ENCODE peak calls at places on chromosomes 7 and 10, in seven cellular contexts. One of them, this sample, is unnamed.

GRCh38 chr7:107035446-107035845 is 9.1 kb upstream of the PRKAR2B start:
- DNase-seq in GM12878: no peak
- DNase-seq in cardiac fibroblast: peak
- DNase-seq in ascending aorta: no peak
- DNase-seq in suprapubic skin: no peak
- DNase-seq in NB4: peak
- DNase-seq in upper lobe of right lung: no peak
- DNase-seq in this sample: no peak

GRCh38 chr10:306654-307185 is 171.5 kb downstream of the ZMYND11 start:
- DNase-seq in GM12878: no peak
- DNase-seq in cardiac fibroblast: no peak
- DNase-seq in ascending aorta: no peak
- DNase-seq in suprapubic skin: no peak
- DNase-seq in NB4: no peak
- DNase-seq in upper lobe of right lung: no peak
- DNase-seq in this sample: no peak

GRCh38 chr10:93462881-93463280 is 19.3 kb downstream of the MYOF start:
- DNase-seq in GM12878: peak
- DNase-seq in cardiac fibroblast: peak
- DNase-seq in ascending aorta: peak
- DNase-seq in suprapubic skin: no peak
- DNase-seq in NB4: peak
- DNase-seq in upper lobe of right lung: peak
- DNase-seq in this sample: peak

GRCh38 chr10:73586583-73586984 is 4.6 kb downstream of the USP54 start:
- DNase-seq in GM12878: no peak
- DNase-seq in cardiac fibroblast: peak
- DNase-seq in ascending aorta: peak
- DNase-seq in suprapubic skin: no peak
- DNase-seq in NB4: peak
- DNase-seq in upper lobe of right lung: no peak
- DNase-seq in this sample: no peak

GRCh38 chr10:60130130-60130579 is 223.8 kb upstream of the CCDC6 start:
- DNase-seq in GM12878: no peak
- DNase-seq in cardiac fibroblast: no peak
- DNase-seq in ascending aorta: no peak
- DNase-seq in suprapubic skin: no peak
- DNase-seq in NB4: peak
- DNase-seq in upper lobe of right lung: no peak
- DNase-seq in this sample: no peak

GRCh38 chr10:23345861-23346260 is 1.3 kb upstream of the C10orf67 start:
- DNase-seq in GM12878: no peak
- DNase-seq in cardiac fibroblast: peak
- DNase-seq in ascending aorta: no peak
- DNase-seq in suprapubic skin: no peak
- DNase-seq in NB4: no peak
- DNase-seq in upper lobe of right lung: no peak
- DNase-seq in this sample: no peak

GRCh38 chr10:110699859-110700468 is 55.8 kb downstream of the RBM20 start:
- DNase-seq in GM12878: no peak
- DNase-seq in cardiac fibroblast: no peak
- DNase-seq in ascending aorta: peak
- DNase-seq in suprapubic skin: no peak
- DNase-seq in NB4: peak
- DNase-seq in upper lobe of right lung: no peak
- DNase-seq in this sample: no peak

GRCh38 chr7:30974605-30975256 is 11.0 kb downstream of the GHRHR start:
- DNase-seq in GM12878: peak
- DNase-seq in cardiac fibroblast: peak
- DNase-seq in ascending aorta: peak
- DNase-seq in suprapubic skin: no peak
- DNase-seq in NB4: peak
- DNase-seq in upper lobe of right lung: peak
- DNase-seq in this sample: peak

GRCh38 chr7:14950013-14950412 is 47.5 kb upstream of the DGKB start:
- DNase-seq in GM12878: no peak
- DNase-seq in cardiac fibroblast: no peak
- DNase-seq in ascending aorta: no peak
- DNase-seq in suprapubic skin: no peak
- DNase-seq in NB4: no peak
- DNase-seq in upper lobe of right lung: no peak
- DNase-seq in this sample: no peak

GRCh38 chr7:107387573-107388219 is 82.2 kb upstream of the GPR22 start:
- DNase-seq in GM12878: no peak
- DNase-seq in cardiac fibroblast: peak
- DNase-seq in ascending aorta: peak
- DNase-seq in suprapubic skin: no peak
- DNase-seq in NB4: no peak
- DNase-seq in upper lobe of right lung: no peak
- DNase-seq in this sample: no peak

GRCh38 chr10:124625831-124626238 is 118.3 kb downstream of the FAM53B start:
- DNase-seq in GM12878: no peak
- DNase-seq in cardiac fibroblast: no peak
- DNase-seq in ascending aorta: no peak
- DNase-seq in suprapubic skin: no peak
- DNase-seq in NB4: no peak
- DNase-seq in upper lobe of right lung: no peak
- DNase-seq in this sample: no peak

GRCh38 chr10:117865945-117866344 is 180.8 kb downstream of the RAB11FIP2 start:
- DNase-seq in GM12878: no peak
- DNase-seq in cardiac fibroblast: no peak
- DNase-seq in ascending aorta: no peak
- DNase-seq in suprapubic skin: no peak
- DNase-seq in NB4: no peak
- DNase-seq in upper lobe of right lung: no peak
- DNase-seq in this sample: no peak

GRCh38 chr10:26857991-26858706 is 2.6 kb downstream of the ABI1 start:
- DNase-seq in GM12878: peak
- DNase-seq in cardiac fibroblast: peak
- DNase-seq in ascending aorta: no peak
- DNase-seq in suprapubic skin: no peak
- DNase-seq in NB4: peak
- DNase-seq in upper lobe of right lung: no peak
- DNase-seq in this sample: peak
- H3K4me3 ChIP-seq in GM12878: peak
- H3K4me3 ChIP-seq in cardiac fibroblast: peak
- H3K4me3 ChIP-seq in ascending aorta: peak
- H3K4me3 ChIP-seq in suprapubic skin: peak
- H3K4me3 ChIP-seq in NB4: peak
- H3K4me3 ChIP-seq in upper lobe of right lung: no peak
- H3K4me3 ChIP-seq in this sample: peak

DNA sequence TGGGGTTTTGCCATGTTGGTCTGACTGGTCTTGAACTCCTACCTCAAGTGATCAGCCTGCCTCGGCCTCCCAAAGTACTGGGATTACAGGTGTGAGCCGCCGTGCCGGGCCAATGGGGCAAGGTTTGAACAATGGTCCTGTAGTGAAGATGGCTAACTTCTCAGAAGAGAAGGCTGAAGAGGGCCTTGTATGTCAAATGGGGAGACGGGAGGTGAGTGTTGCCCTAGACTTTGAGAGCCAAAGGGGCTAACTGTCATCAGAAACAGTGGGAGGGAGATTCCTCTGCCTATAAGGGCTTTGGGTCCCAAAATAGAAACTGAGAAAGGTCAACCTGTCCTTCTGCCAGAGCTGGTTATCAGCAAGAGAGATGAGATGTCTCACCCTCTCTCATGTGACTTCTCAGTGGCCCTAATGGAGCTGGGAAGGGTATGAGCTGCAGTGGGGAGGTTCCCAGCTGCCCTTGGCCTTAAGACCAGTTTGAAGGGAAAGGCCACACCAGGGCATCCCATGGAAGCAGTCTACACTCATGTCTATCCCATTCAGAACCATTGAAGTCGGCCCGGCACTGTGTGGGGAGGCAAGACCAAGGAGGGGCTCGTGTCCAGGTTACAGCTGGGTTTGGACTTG is 1.3 kb upstream of the SAMD8 start:
- DNase-seq in GM12878: no peak
- DNase-seq in cardiac fibroblast: no peak
- DNase-seq in ascending aorta: no peak
- DNase-seq in suprapubic skin: peak
- DNase-seq in NB4: no peak
- DNase-seq in upper lobe of right lung: no peak
- DNase-seq in this sample: peak
- H3K4me3 ChIP-seq in GM12878: peak
- H3K4me3 ChIP-seq in cardiac fibroblast: no peak
- H3K4me3 ChIP-seq in ascending aorta: peak
- H3K4me3 ChIP-seq in suprapubic skin: no peak
- H3K4me3 ChIP-seq in NB4: peak
- H3K4me3 ChIP-seq in upper lobe of right lung: no peak
- H3K4me3 ChIP-seq in this sample: peak

DNA sequence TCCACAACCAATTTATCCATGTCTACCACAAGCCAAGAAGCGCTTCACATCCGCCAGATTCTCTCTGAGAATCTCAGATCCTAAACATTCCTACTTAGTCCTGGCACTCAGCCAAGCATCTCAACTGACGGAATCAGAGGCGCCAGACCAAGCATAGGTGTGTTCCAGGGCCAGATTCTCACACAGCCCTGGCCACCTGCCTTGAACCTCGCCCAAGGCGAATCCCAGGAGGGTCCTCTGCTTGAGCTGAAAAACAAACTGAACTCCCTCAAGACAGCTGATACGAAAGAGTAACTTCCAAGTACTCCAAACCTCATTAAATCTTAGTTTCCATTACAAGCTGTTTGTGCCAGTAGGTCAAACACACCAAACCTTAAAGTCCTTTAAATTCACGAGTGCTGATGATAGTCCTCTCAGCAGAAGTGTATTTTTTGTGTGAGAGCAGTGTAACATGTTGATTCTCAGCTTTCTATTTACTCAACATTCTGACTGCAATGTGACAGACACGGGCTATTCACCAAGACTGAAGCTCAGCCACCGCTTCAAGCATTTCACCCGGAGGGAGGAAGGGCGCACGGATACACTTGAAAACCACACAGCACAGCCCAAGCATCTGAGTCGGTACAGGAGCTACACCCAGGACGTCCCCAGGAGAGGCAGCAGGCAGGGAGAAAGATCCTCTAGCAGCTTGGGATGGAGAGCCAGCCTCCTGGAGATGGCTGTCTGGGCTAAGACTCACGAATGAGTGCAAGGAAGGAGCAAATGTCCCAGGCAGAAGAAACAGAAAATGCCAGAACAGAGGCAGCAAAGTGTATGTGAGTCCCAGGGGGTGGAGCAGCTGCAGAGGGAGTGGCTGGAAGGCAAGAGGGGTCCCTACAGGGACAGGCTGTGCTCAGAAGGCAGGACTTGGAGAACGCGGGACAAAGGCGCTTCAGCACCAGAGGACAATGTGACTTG is 6.0 kb downstream of the PARD3 start:
- DNase-seq in GM12878: no peak
- DNase-seq in cardiac fibroblast: peak
- DNase-seq in ascending aorta: no peak
- DNase-seq in suprapubic skin: no peak
- DNase-seq in NB4: no peak
- DNase-seq in upper lobe of right lung: no peak
- DNase-seq in this sample: no peak
- H3K4me3 ChIP-seq in GM12878: no peak
- H3K4me3 ChIP-seq in cardiac fibroblast: peak
- H3K4me3 ChIP-seq in ascending aorta: peak
- H3K4me3 ChIP-seq in suprapubic skin: peak
- H3K4me3 ChIP-seq in NB4: no peak
- H3K4me3 ChIP-seq in upper lobe of right lung: peak
- H3K4me3 ChIP-seq in this sample: no peak

DNA sequence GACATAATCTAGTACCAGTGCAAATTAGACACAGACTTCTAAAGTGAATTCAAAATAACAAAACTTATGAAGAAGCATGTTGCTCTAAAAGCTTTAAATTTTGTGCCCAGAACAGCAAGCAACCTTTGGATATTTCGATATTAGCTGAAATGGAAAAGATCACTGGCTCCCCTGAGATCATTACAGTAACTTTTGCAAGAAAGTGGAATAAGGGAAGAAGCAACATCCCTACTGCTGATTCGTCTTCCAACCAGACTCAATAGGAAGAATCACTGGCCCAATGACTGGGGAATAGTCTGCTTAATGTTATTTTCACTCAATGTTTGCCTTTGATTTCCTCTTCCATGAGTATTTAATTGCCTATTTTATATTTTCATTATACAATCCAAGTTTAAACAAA is 7.9 kb downstream of the SKAP2 start:
- DNase-seq in GM12878: no peak
- DNase-seq in cardiac fibroblast: no peak
- DNase-seq in ascending aorta: no peak
- DNase-seq in suprapubic skin: no peak
- DNase-seq in NB4: peak
- DNase-seq in upper lobe of right lung: no peak
- DNase-seq in this sample: no peak
- H3K4me3 ChIP-seq in GM12878: no peak
- H3K4me3 ChIP-seq in cardiac fibroblast: no peak
- H3K4me3 ChIP-seq in ascending aorta: no peak
- H3K4me3 ChIP-seq in suprapubic skin: peak
- H3K4me3 ChIP-seq in NB4: no peak
- H3K4me3 ChIP-seq in upper lobe of right lung: peak
- H3K4me3 ChIP-seq in this sample: no peak

DNA sequence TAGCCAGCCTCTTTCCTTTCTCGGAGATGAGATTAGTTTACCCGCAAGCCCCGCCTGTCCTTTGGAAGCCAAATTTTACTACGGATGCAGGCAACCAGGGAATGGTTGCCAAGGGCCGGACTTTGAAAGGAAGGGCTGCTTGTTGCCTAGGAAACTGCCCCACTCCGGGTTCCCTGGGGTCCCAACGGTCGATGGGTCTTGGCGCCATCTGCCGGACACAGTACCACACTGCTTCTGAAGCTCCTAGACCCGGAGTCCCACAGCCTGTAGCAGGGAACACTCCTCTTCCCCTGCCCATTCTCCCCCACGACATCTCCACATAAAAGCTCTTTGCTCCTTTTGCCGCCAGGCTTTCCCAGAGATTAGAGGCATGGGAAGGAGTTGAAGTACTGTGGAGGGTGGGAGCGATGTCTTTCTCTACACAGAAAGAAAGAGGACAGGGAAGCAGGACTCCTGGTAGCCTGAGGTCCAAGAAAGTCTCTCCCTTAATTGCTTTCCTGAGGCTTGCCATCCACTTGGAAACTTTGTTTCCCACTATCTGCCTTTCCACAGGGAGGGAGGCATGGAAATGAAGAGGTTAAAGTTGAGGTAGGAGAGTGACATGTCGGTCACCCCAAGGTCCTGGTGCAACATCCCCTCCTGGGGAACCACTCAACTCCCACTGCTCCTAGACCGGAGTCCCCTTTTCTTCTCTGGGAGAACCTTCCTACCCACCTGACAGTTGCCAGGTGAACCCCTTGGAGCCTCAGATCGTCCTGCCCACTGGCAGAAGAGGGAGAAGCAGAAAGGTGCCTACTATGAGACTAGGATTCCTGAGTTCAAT is 21.9 kb downstream of the IMPDH1 start:
- DNase-seq in GM12878: no peak
- DNase-seq in cardiac fibroblast: peak
- DNase-seq in ascending aorta: peak
- DNase-seq in suprapubic skin: peak
- DNase-seq in NB4: peak
- DNase-seq in upper lobe of right lung: no peak
- DNase-seq in this sample: peak
- H3K4me3 ChIP-seq in GM12878: no peak
- H3K4me3 ChIP-seq in cardiac fibroblast: no peak
- H3K4me3 ChIP-seq in ascending aorta: peak
- H3K4me3 ChIP-seq in suprapubic skin: no peak
- H3K4me3 ChIP-seq in NB4: no peak
- H3K4me3 ChIP-seq in upper lobe of right lung: no peak
- H3K4me3 ChIP-seq in this sample: no peak

GRCh38 chr10:100654835-100655759 is 90.3 kb upstream of the PAX2 start:
- DNase-seq in GM12878: no peak
- DNase-seq in cardiac fibroblast: no peak
- DNase-seq in ascending aorta: no peak
- DNase-seq in suprapubic skin: no peak
- DNase-seq in NB4: peak
- DNase-seq in upper lobe of right lung: no peak
- DNase-seq in this sample: no peak
- H3K4me3 ChIP-seq in GM12878: no peak
- H3K4me3 ChIP-seq in cardiac fibroblast: no peak
- H3K4me3 ChIP-seq in ascending aorta: peak
- H3K4me3 ChIP-seq in suprapubic skin: peak
- H3K4me3 ChIP-seq in NB4: no peak
- H3K4me3 ChIP-seq in upper lobe of right lung: peak
- H3K4me3 ChIP-seq in this sample: no peak

GRCh38 chr10:109456566-109457361 is 466.5 kb downstream of the XPNPEP1 start:
- DNase-seq in GM12878: no peak
- DNase-seq in cardiac fibroblast: no peak
- DNase-seq in ascending aorta: no peak
- DNase-seq in suprapubic skin: no peak
- DNase-seq in NB4: no peak
- DNase-seq in upper lobe of right lung: no peak
- DNase-seq in this sample: no peak
- H3K4me3 ChIP-seq in GM12878: no peak
- H3K4me3 ChIP-seq in cardiac fibroblast: no peak
- H3K4me3 ChIP-seq in ascending aorta: peak
- H3K4me3 ChIP-seq in suprapubic skin: peak
- H3K4me3 ChIP-seq in NB4: no peak
- H3K4me3 ChIP-seq in upper lobe of right lung: no peak
- H3K4me3 ChIP-seq in this sample: no peak